ENCODE peak calls at places on chromosome 5, in four cellular contexts. Q is K562, Y is HepG2, L is H1. G is an unnamed sample.

GRCh38 chr5:169921370-169921769 is 58.9 kb downstream of the INSYN2B start:
- DNase-seq in L (no peak), Y (no peak), Q (no peak), G (no peak)

GRCh38 chr5:1409386-1410110 is 35.7 kb downstream of the SLC6A3 start:
- DNase-seq in Q (peak; percentile 61), L (peak; percentile 78), Y (no peak), G (no peak)

GRCh38 chr5:115069087-115069968 is 100.4 kb downstream of the TRIM36 start:
- DNase-seq in L (peak; percentile 58), Q (peak; percentile 46), Y (peak; percentile 64), G (peak; percentile 51)

GRCh38 chr5:180816608-180817534 is 14.3 kb upstream of the MGAT1 start:
- DNase-seq in L (no peak), Y (no peak), Q (no peak), G (no peak)

GRCh38 chr5:87182622-87183021 is 85.1 kb upstream of the RASA1 start:
- DNase-seq in L (no peak), Y (no peak), Q (no peak), G (no peak)

GRCh38 chr5:867300-867699 is 16.5 kb upstream of the ZDHHC11 start:
- DNase-seq in Y (no peak), L (no peak), Q (no peak), G (no peak)

GRCh38 chr5:135229679-135230132 is 169.3 kb downstream of the MACROH2A1 start:
- DNase-seq in Q (no peak), L (no peak), Y (peak; percentile 85), G (no peak)

GRCh38 chr5:89374818-89375521 is 492.0 kb upstream of the MEF2C start:
- DNase-seq in Q (no peak), L (no peak), Y (no peak), G (no peak)

GRCh38 chr5:117731445-117731844 is 1156.8 kb upstream of the SEMA6A start:
- DNase-seq in L (no peak), Q (no peak), Y (no peak), G (no peak)

GRCh38 chr5:58455966-58456365 is 3.9 kb downstream of the PLK2 start:
- DNase-seq in Q (no peak), L (no peak), Y (no peak), G (no peak)

GRCh38 chr5:172630961-172631360 is 10.1 kb upstream of the NEURL1B start:
- DNase-seq in L (no peak), Q (no peak), Y (no peak), G (no peak)

GRCh38 chr5:177495243-177496060 is 2.0 kb downstream of the PDLIM7 start:
- DNase-seq in Q (peak; percentile 79), L (peak; percentile 79), Y (peak; percentile 62), G (no peak)

GRCh38 chr5:65480306-65480865 is 1.3 kb downstream of the ADAMTS6 start:
- DNase-seq in L (no peak), Y (peak; percentile 73), Q (peak; percentile 69), G (no peak)

GRCh38 chr5:127993476-127993875 is 90.1 kb upstream of the SLC12A2 start:
- DNase-seq in L (no peak), Y (no peak), Q (no peak), G (no peak)

GRCh38 chr5:38099205-38100144 is 158.9 kb upstream of the EGFLAM start:
- DNase-seq in Q (no peak), Y (no peak), L (no peak), G (no peak)
- TF ChIP-seq FOSL1 in Q (no peak), Y (no peak), L (no peak), G (no peak)

GRCh38 chr5:148780711-148781110 is 45.7 kb upstream of the ADRB2 start:
- DNase-seq in L (no peak), Q (peak; percentile 20), Y (no peak), G (no peak)

GRCh38 chr5:148778891-148779290 is 47.5 kb upstream of the ADRB2 start:
- DNase-seq in L (no peak), Y (no peak), Q (no peak), G (no peak)

GRCh38 chr5:148781771-148782170 is 44.6 kb upstream of the ADRB2 start:
- DNase-seq in L (no peak), Y (no peak), Q (no peak), G (no peak)

GRCh38 chr5:148776261-148776660 is 50.1 kb upstream of the ADRB2 start:
- DNase-seq in Q (no peak), Y (no peak), L (no peak), G (no peak)

GRCh38 chr5:148776780-148777179 is 49.6 kb upstream of the ADRB2 start:
- DNase-seq in Y (no peak), Q (no peak), L (no peak), G (peak; percentile 61)
- TF ChIP-seq JUND in Y (no peak), Q (no peak), L (no peak), G (peak; percentile 90)

GRCh38 chr5:77428526-77428925 is 63.6 kb downstream of the WDR41 start:
- DNase-seq in L (no peak), Y (no peak), Q (no peak), G (no peak)

GRCh38 chr5:77428033-77428432 is 64.1 kb downstream of the WDR41 start:
- DNase-seq in Q (no peak), Y (no peak), L (no peak), G (no peak)

GRCh38 chr5:77430726-77431125 is 61.4 kb downstream of the WDR41 start:
- DNase-seq in Y (no peak), Q (no peak), L (no peak), G (no peak)

GRCh38 chr5:77431719-77432118 is 60.4 kb downstream of the WDR41 start:
- DNase-seq in L (no peak), Y (no peak), Q (no peak), G (no peak)

DNA sequence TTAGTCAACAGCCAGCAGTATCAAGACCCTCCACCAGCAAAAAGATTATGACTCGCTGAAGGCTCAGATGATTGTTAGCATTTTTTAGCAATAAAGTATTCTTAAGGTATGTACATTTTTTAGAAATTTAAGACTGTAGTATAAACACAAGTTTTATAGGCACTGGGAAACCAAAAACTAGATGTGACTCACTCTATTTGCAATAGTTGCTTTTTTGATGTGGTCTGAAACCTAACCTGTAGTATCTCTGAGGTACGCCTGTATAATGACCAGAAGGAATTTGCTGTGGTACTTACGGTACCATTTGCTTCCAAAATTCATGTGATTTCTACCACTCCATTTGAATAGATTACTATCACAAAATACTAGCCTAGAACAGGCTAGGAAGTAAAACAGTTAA is 60.8 kb downstream of the WDR41 start:
- DNase-seq in Y (no peak), L (no peak), Q (no peak), G (no peak)
- H3K36me3 ChIP-seq in Y (peaks cover 2% of the 10 kb centered on the region), L (peaks cover 6% of the 10 kb centered on the region), Q (peaks cover 29% of the 10 kb centered on the region), G (peaks cover 9% of the 10 kb centered on the region)

GRCh38 chr5:151095341-151096000 is 14.6 kb upstream of the TNIP1 start:
- DNase-seq in Y (no peak), L (no peak), Q (peak; percentile 19), G (no peak)
- TF ChIP-seq FOSL1 in Y (no peak), L (no peak), Q (no peak), G (no peak)